ENCODE peak calls at places on chromosomes 7 and 10, in seven cellular contexts. X is left lung; Q is CD8-positive, alpha-beta T cell; V is neural progenitor cell; G is PC-3; Y is mucosa of descending colon; A is brain microvascular endothelial cell. Z is an unnamed sample.

GRCh38 chr7:518630-519428 is 817 bp downstream of the PDGFA start:
- DNase-seq in X (peak), Q (peak), G (peak), A (peak), V (peak), Y (peak), Z (no peak)

GRCh38 chr7:155348806-155349205 is 51.1 kb downstream of the INSIG1 start:
- DNase-seq in A (no peak), V (no peak), X (no peak), Y (no peak), Q (no peak), G (no peak), Z (no peak)

GRCh38 chr7:122597277-122597676 is 101.6 kb downstream of the RNF133 start:
- DNase-seq in G (no peak), Q (no peak), V (no peak), A (no peak), Y (no peak), X (no peak), Z (no peak)

GRCh38 chr7:158975526-158976467 is 119.4 kb downstream of the DYNC2I1 start:
- DNase-seq in V (peak), Y (no peak), A (no peak), Q (peak), X (no peak), G (peak), Z (no peak)

GRCh38 chr7:2200584-2200980 is 32.2 kb downstream of the MAD1L1 start:
- DNase-seq in X (no peak), Q (no peak), A (no peak), G (no peak), V (no peak), Y (no peak), Z (no peak)

GRCh38 chr7:81583882-81584533 is 185.8 kb downstream of the HGF start:
- DNase-seq in A (no peak), Q (no peak), G (no peak), V (no peak), X (no peak), Y (no peak), Z (no peak)

GRCh38 chr7:148402159-148402558 is 188.4 kb upstream of the C7orf33 start:
- DNase-seq in Q (no peak), V (no peak), Y (no peak), A (no peak), G (no peak), X (no peak), Z (no peak)

GRCh38 chr10:11145498-11145855 is 127.8 kb downstream of the CELF2 start:
- DNase-seq in X (peak), V (no peak), A (no peak), G (no peak), Q (peak), Y (peak), Z (peak)

GRCh38 chr10:65911431-65911830 is 1014.4 kb upstream of the LRRTM3 start:
- DNase-seq in Q (no peak), G (peak), A (no peak), X (no peak), V (no peak), Y (no peak), Z (no peak)

GRCh38 chr10:44364566-44364965 is 20.3 kb downstream of the CXCL12 start:
- DNase-seq in Q (no peak), G (no peak), V (no peak), A (no peak), X (no peak), Y (no peak), Z (no peak)

GRCh38 chr10:103874730-103875129 is 19.4 kb upstream of the SH3PXD2A start:
- DNase-seq in G (no peak), Y (no peak), A (no peak), V (no peak), X (no peak), Q (no peak), Z (no peak)

GRCh38 chr10:76902949-76903348 is 734.7 kb downstream of the KCNMA1 start:
- DNase-seq in Y (no peak), G (peak), V (peak), Q (no peak), X (no peak), A (no peak), Z (no peak)

GRCh38 chr7:44978511-44979366 is at the start of gene MYO1G:
- DNase-seq in G (no peak), A (no peak), Q (peak), V (no peak), X (peak), Y (peak), Z (peak)

GRCh38 chr10:59434463-59435326 is 72.3 kb upstream of the FAM13C start:
- DNase-seq in G (peak), X (no peak), V (no peak), Q (no peak), Y (no peak), A (peak), Z (no peak)

GRCh38 chr7:157409149-157409752 is 72.4 kb downstream of the DNAJB6 start:
- DNase-seq in Y (peak), Q (no peak), A (no peak), X (no peak), V (no peak), G (no peak), Z (no peak)

GRCh38 chr7:135414850-135415439 is 95.0 kb downstream of the CNOT4 start:
- DNase-seq in Q (peak), V (peak), G (peak), X (no peak), A (peak), Y (no peak), Z (peak)

GRCh38 chr10:70892631-70893030 is 4.3 kb upstream of the PCBD1 start:
- DNase-seq in Q (no peak), G (no peak), X (no peak), Y (no peak), A (no peak), V (no peak), Z (no peak)

GRCh38 chr10:69953851-69954250 is 98.8 kb upstream of the MACROH2A2 start:
- DNase-seq in A (no peak), Q (no peak), X (no peak), V (no peak), Y (no peak), G (no peak), Z (no peak)

GRCh38 chr7:132206594-132206993 is 369.7 kb downstream of the PLXNA4 start:
- DNase-seq in Q (no peak), X (no peak), V (no peak), Y (no peak), A (no peak), G (no peak), Z (no peak)

GRCh38 chr7:35593896-35594295 is 101.0 kb downstream of the HERPUD2 start:
- DNase-seq in Y (no peak), A (no peak), X (no peak), Q (no peak), G (no peak), V (peak), Z (no peak)

DNA sequence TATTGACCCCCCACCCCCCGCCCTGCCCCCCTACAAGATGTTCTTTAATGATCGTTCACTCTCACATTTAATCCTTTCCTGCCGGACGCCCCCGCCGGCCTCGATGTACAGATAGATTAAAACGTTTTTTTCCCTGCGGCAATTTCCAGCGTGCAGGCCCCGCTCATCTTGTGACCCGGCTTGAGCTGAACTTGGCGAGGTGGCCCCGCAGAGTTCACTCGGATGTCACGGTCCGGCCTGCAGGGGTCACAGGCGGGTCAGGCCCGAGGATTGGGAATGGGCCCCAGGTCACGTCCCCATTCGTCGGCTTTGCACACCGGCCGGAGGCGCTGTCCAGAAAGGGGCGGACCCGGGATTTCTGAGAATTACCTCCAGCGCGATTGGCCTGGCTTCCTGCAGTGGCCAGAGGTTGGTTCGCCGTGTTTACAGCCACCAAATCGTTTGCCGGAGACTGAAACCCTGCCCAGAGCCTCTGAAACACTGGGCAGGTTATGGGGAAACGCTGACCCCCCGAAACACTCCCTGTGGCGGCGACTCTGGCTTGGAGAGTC is 1.9 kb upstream of the CYP26A1 start:
- DNase-seq in Q (no peak), X (no peak), V (peak), G (peak), Y (peak), A (no peak), Z (no peak)
- TF ChIP-seq CTCF in Q (no peak), X (no peak), V (peak), G (peak), Y (no peak), A (no peak), Z (no peak)

DNA sequence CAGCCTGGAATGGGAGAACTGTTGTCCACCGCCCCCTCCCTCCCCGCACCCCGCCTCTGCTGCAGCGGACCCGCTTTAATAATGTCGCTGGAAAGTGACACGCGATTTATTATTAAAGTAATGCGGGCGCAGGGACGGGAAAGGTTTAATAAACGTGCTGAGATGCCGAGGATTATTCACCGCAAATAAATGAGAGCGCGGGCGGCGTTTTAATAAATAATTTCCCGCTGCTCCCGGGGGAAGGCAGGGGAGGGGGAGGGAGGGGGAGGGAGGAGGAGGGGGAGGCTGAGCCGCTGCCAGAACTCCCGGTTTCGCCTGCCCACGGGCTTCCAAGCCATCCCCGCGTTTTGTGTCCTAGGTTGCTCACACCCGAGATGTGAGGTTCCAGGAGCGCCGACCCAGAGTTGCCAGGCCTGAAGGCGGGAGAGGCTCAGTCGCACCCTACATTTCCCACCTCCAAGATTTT is 5.1 kb downstream of the KAZALD1 start:
- DNase-seq in Q (no peak), Y (peak), A (no peak), G (no peak), X (no peak), V (peak), Z (no peak)
- H3K4me3 ChIP-seq in Q (peak), Y (no peak), A (peak), G (peak), X (peak), V (peak), Z (peak)

DNA sequence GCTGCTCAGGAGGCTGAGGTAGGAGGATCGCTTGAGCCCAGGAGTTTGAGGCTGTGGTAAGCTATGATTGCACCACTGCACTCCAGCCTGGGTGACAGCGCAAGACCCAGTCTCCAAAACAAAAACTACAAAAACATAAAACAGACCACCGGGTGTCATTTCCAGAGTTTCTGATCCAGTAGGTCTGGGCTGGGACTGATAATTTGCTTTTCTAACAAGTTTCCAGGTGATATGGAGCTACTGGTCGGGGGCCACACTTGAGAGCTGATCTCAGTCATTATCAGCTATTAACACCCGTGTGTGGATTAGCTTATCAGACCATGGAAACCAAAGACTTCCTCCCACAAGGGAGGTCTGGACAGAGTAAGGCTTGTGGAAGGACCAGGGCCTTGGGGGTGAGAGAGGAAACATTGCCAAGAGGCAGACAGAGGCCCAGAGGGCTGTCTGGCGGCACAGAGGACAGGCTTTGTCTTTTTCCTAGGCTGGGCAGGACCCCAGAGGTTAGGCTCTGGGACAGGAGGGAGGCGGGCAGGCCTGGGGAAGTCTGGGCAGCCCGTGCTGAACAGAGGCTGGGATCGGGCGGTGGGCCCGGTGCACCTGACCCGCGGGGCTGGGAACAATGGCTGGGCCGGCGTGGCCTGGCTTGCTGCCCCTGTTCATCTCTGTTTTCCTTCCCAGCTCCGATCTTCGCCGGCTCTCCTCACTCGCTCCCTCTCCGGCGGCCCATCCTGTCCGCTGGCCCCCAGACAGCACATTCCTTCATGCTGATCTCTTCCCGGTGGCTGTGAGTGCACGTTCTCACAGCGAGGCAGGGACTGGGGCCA is 25.2 kb downstream of the TMEM270 start:
- DNase-seq in A (peak), Q (no peak), Y (peak), V (peak), X (no peak), G (no peak), Z (no peak)
- TF ChIP-seq CTCF in A (no peak), Q (no peak), Y (no peak), V (no peak), X (no peak), G (no peak), Z (no peak)

GRCh38 chr10:63105811-63106755 is 27.0 kb upstream of the NRBF2 start:
- DNase-seq in Y (peak), G (peak), Q (no peak), X (peak), V (peak), A (peak), Z (no peak)
- H3K4me3 ChIP-seq in Y (no peak), G (peak), Q (no peak), X (no peak), V (no peak), A (peak), Z (no peak)

GRCh38 chr7:28245108-28245868 is 64.7 kb upstream of the JAZF1 start:
- DNase-seq in Q (no peak), A (no peak), X (no peak), Y (no peak), G (no peak), V (no peak), Z (no peak)
- TF ChIP-seq CTCF in Q (no peak), A (no peak), X (no peak), Y (no peak), G (no peak), V (no peak), Z (peak)

GRCh38 chr7:28178537-28178936 is 2.1 kb downstream of the JAZF1 start:
- DNase-seq in X (no peak), V (no peak), Q (no peak), G (peak), A (no peak), Y (no peak), Z (no peak)
- H3K4me3 ChIP-seq in X (no peak), V (no peak), Q (peak), G (peak), A (peak), Y (no peak), Z (no peak)

GRCh38 chr10:112624546-112625048 is 177.6 kb downstream of the VTI1A start:
- DNase-seq in Y (no peak), Q (no peak), X (no peak), A (no peak), V (no peak), G (no peak), Z (no peak)
- TF ChIP-seq CTCF in Y (no peak), Q (no peak), X (no peak), A (no peak), V (no peak), G (no peak), Z (no peak)

Z was measured in GM12864.